ENCODE peak calls at places on chromosomes 13 and 19, in seven cellular contexts. N is psoas muscle; E is lower lobe of right lung; V is uterus; T is pancreas; P is naive thymus-derived CD4-positive, alpha-beta T cell; J is tibial nerve. G is an unnamed sample. For H3K4me1, the result is how much of the 10 kb centered on the place peaks cover.

GRCh38 chr13:65841156-65841555 is 1389.0 kb downstream of the PCDH9 start:
- DNase-seq in N (no peak), E (no peak), V (no peak), T (no peak), P (no peak), J (no peak), G (no peak)

GRCh38 chr19:41479757-41480191 is 36.8 kb downstream of the ERICH4 start:
- DNase-seq in N (peak), E (no peak), V (no peak), T (no peak), P (no peak), J (no peak), G (no peak)

GRCh38 chr13:91346848-91347211 is 657 bp upstream of the MIR17HG start:
- DNase-seq in N (no peak), E (no peak), V (no peak), T (no peak), P (peak), J (no peak), G (peak)

GRCh38 chr13:31968473-31968872 is 63.1 kb upstream of the FRY start:
- DNase-seq in N (no peak), E (no peak), V (no peak), T (no peak), P (no peak), J (peak), G (no peak)

GRCh38 chr19:5172859-5173577 is 167.6 kb downstream of the PTPRS start:
- DNase-seq in N (peak), E (no peak), V (no peak), T (no peak), P (no peak), J (no peak), G (no peak)

GRCh38 chr13:33349314-33349995 is 63.9 kb upstream of the STARD13 start:
- DNase-seq in N (peak), E (no peak), V (peak), T (no peak), P (no peak), J (peak), G (no peak)

GRCh38 chr13:36362251-36362650 is 16.1 kb upstream of the SPART start:
- DNase-seq in N (no peak), E (no peak), V (no peak), T (no peak), P (no peak), J (no peak), G (no peak)

GRCh38 chr19:21848706-21849105 is 12.7 kb upstream of the ZNF43 start:
- DNase-seq in N (no peak), E (no peak), V (no peak), T (no peak), P (no peak), J (no peak), G (peak)

GRCh38 chr13:27791146-27791900 is 960 bp upstream of the GSX1 start:
- DNase-seq in N (no peak), E (no peak), V (no peak), T (no peak), P (no peak), J (no peak), G (no peak)

GRCh38 chr13:38686635-38687245 is at the start of gene FREM2:
- DNase-seq in N (peak), E (peak), V (peak), T (peak), P (no peak), J (no peak), G (peak)

GRCh38 chr19:5338661-5339469 is 1.7 kb downstream of the PTPRS start:
- DNase-seq in N (no peak), E (no peak), V (no peak), T (no peak), P (no peak), J (no peak), G (no peak)

GRCh38 chr13:44141213-44141724 is 232.4 kb upstream of the SERP2 start:
- DNase-seq in N (no peak), E (peak), V (no peak), T (peak), P (peak), J (peak), G (no peak)

GRCh38 chr13:92221916-92222315 is 823.5 kb downstream of the GPC5 start:
- DNase-seq in N (no peak), E (no peak), V (no peak), T (no peak), P (no peak), J (no peak), G (no peak)

GRCh38 chr13:108146642-108147041 is 68.7 kb downstream of the LIG4 start:
- DNase-seq in N (no peak), E (no peak), V (no peak), T (no peak), P (no peak), J (no peak), G (no peak)

GRCh38 chr19:42283248-42284065 is 14.4 kb downstream of the CIC start:
- DNase-seq in N (peak), E (peak), V (peak), T (peak), P (peak), J (peak), G (peak)

GRCh38 chr13:23959231-23959862 is 62.0 kb upstream of the C1QTNF9B start:
- DNase-seq in N (no peak), E (no peak), V (no peak), T (no peak), P (no peak), J (no peak), G (no peak)

GRCh38 chr13:42892760-42893159 is 99.3 kb downstream of the EPSTI1 start:
- DNase-seq in N (no peak), E (no peak), V (no peak), T (no peak), P (no peak), J (no peak), G (no peak)

GRCh38 chr19:436413-436950 is 24.4 kb downstream of the SHC2 start:
- DNase-seq in N (no peak), E (no peak), V (no peak), T (peak), P (no peak), J (no peak), G (peak)

GRCh38 chr13:79745141-79745540 is 264.2 kb downstream of the NDFIP2 start:
- DNase-seq in N (no peak), E (no peak), V (no peak), T (peak), P (no peak), J (no peak), G (no peak)

GRCh38 chr13:47680752-47681151 is 320.3 kb downstream of the SUCLA2 start:
- DNase-seq in N (no peak), E (no peak), V (no peak), T (no peak), P (no peak), J (no peak), G (no peak)

GRCh38 chr19:48271531-48272151 is 1.8 kb downstream of the ZNF114 start:
- DNase-seq in N (peak), E (peak), V (peak), T (peak), P (no peak), J (no peak), G (peak)

GRCh38 chr13:43006893-43007631 is 15.0 kb upstream of the EPSTI1 start:
- DNase-seq in N (no peak), E (no peak), V (no peak), T (no peak), P (no peak), J (no peak), G (no peak)

GRCh38 chr19:406999-407491 is 1.9 kb downstream of the C2CD4C start:
- DNase-seq in N (no peak), E (no peak), V (no peak), T (peak), P (no peak), J (no peak), G (peak)

GRCh38 chr19:6023085-6023682 is 45.2 kb upstream of the RANBP3 start:
- DNase-seq in N (no peak), E (peak), V (peak), T (peak), P (no peak), J (no peak), G (peak)

GRCh38 chr13:26401578-26402021 is 147.7 kb downstream of the CDK8 start:
- DNase-seq in N (no peak), E (no peak), V (no peak), T (no peak), P (no peak), J (no peak), G (no peak)

GRCh38 chr19:50921391-50922315 is 10.5 kb upstream of the KLK4 start:
- DNase-seq in N (no peak), E (no peak), V (no peak), T (no peak), P (no peak), J (peak), G (no peak)

GRCh38 chr19:53945441-53945840 is 17.3 kb upstream of the CACNG8 start:
- DNase-seq in N (no peak), E (no peak), V (no peak), T (no peak), P (no peak), J (no peak), G (peak)

GRCh38 chr19:10004617-10005016 is 5.7 kb downstream of the COL5A3 start:
- DNase-seq in N (no peak), E (no peak), V (no peak), T (no peak), P (no peak), J (no peak), G (no peak)
- H3K4me1 ChIP-seq in N (under half), E (under half), V (under half), T (under half), P (under half), J (under half), G (under half)

DNA sequence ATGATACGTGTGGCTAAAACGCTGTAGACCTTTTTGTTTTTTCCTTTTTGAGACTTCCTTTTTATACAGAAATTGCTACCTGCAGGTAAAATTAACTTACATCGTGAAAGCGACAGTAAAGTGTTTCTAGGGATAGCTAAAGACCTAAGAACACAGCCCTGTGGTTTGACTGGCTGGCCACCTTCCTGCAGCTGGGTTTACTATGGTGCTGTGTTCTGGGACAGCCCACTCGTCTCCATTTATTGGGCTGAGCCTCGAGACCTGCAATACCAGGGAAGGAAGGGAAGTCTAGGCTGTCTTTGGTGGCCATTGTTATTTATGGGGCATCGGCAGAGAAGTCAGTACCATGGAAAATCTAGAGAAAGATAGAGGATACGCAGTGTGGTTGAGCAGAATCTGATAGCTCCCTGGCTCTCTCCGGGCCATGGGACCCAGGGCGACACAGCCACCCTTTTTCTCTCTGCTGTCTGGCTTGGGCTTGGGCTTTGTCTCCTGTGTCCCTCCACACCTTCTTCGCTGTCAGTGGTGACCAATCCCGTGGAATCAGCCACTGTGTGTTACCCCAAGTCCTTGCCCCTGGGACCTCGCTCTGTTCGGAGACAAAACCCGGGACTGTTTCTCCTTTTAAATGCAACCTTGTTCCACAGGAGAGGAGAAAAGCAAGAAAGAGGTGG is 30.9 kb downstream of the ACTN4 start:
- DNase-seq in N (no peak), E (no peak), V (no peak), T (no peak), P (no peak), J (no peak), G (no peak)
- H3K4me1 ChIP-seq in N (half or more), E (half or more), V (under half), T (half or more), P (under half), J (under half), G (half or more)

DNA sequence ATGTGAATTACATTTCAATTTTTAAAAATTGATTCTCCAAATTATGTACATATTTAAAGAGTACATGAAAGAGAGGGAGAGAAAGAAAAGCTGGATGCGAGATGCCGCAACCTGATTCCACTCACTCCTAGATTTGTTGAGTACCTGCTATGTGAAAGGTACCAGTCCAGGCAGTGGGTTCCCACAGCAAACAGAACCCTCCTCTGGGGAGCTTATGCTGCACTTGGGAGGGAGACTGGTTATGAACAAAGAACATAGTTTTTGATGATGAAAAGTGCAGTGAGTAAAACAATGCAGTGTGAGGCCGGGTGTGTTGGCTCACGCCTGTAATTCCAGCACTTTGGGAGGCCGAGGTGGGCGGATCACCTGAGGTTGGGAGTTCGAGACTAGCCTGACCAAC is 43.4 kb downstream of the ACTN4 start:
- DNase-seq in N (no peak), E (no peak), V (no peak), T (no peak), P (no peak), J (no peak), G (no peak)
- H3K4me1 ChIP-seq in N (half or more), E (half or more), V (under half), T (under half), P (under half), J (under half), G (half or more)

GRCh38 chr13:40582531-40582930 is 83.9 kb downstream of the FOXO1 start:
- DNase-seq in N (no peak), E (no peak), V (no peak), T (no peak), P (no peak), J (no peak), G (no peak)

GRCh38 chr13:40578055-40578454 is 88.4 kb downstream of the FOXO1 start:
- DNase-seq in N (no peak), E (no peak), V (no peak), T (no peak), P (no peak), J (no peak), G (no peak)

GRCh38 chr13:40579535-40579934 is 86.9 kb downstream of the FOXO1 start:
- DNase-seq in N (no peak), E (no peak), V (no peak), T (no peak), P (no peak), J (no peak), G (no peak)

GRCh38 chr13:40581277-40581579 is 85.2 kb downstream of the FOXO1 start:
- DNase-seq in N (no peak), E (no peak), V (no peak), T (no peak), P (no peak), J (no peak), G (no peak)

DNA sequence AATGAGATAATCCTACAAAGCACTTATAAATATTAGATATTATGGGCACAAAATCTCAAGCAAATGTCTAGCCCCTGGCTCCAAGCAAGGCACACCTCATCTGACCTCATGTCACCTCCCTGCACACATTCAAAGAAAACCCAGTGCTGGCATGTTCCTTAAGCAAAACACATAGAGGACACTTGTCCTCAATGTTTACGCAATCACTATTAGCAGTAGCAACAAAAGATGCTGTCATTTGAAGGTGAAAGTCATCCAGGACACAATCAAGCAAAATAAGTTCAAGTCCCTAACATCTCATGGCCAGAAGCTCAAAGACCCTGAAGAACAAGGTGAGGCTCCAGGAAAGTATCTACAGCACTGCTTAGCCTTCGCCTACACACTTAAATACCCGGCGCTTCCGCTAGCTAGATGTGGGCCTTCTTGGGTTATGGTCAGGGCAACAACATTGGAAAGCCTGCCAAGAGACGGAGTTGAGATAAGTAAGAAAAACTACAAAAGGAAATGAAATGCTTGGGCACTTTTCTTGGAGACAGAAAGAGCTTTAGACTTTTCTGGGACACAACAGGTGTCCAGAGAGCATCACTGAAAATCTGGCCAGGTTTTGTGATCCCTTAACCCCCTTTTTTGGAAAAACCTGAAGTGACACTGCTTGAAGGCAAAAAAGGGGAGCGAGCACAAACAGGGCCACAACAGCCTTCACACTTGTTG is 85.7 kb downstream of the FOXO1 start:
- DNase-seq in N (no peak), E (no peak), V (no peak), T (no peak), P (no peak), J (no peak), G (no peak)
- H3K4me1 ChIP-seq in N (half or more), E (half or more), V (under half), T (under half), P (half or more), J (under half), G (under half)

DNA sequence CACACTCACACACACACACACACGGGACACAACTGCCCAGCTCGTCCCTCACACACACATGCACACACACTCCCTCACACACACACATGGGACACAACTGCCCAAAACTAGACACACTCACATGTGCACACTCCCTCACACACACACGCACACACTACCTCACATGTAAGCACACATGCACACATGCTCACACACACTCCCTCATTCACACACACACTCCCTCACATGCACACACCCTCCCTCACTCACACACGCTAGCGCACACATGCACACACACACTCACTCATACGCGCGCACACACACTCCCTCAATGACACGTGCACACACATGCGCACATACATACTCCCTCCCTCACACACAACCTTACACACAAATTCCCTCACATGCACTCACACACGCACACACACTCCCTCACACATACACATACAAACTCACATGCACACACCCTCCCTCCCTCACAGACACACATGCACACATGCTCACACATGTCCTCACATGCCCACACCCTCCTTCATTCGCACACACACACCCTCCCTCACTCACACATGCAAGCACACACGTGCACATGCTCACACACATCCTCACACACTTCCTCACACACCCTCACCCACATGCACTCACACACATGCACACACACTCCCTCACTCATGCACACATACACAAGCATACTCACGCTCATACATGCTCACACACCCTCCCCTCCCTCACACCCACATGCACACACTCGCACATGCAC is 9.0 kb upstream of the RASA3 start:
- DNase-seq in N (no peak), E (no peak), V (no peak), T (no peak), P (no peak), J (no peak), G (no peak)
- H3K4me1 ChIP-seq in N (under half), E (under half), V (under half), T (under half), P (half or more), J (under half), G (under half)

GRCh38 chr13:113743366-113744195 is 15.4 kb upstream of the TMEM255B start:
- DNase-seq in N (no peak), E (peak), V (no peak), T (peak), P (no peak), J (no peak), G (peak)

GRCh38 chr13:113742445-113743120 is 16.4 kb upstream of the TMEM255B start:
- DNase-seq in N (no peak), E (peak), V (no peak), T (peak), P (no peak), J (no peak), G (no peak)

GRCh38 chr13:113740661-113741060 is 18.4 kb upstream of the TMEM255B start:
- DNase-seq in N (no peak), E (peak), V (no peak), T (peak), P (no peak), J (no peak), G (peak)

GRCh38 chr13:113741101-113741731 is 17.8 kb upstream of the TMEM255B start:
- DNase-seq in N (no peak), E (peak), V (no peak), T (no peak), P (peak), J (no peak), G (no peak)

DNA sequence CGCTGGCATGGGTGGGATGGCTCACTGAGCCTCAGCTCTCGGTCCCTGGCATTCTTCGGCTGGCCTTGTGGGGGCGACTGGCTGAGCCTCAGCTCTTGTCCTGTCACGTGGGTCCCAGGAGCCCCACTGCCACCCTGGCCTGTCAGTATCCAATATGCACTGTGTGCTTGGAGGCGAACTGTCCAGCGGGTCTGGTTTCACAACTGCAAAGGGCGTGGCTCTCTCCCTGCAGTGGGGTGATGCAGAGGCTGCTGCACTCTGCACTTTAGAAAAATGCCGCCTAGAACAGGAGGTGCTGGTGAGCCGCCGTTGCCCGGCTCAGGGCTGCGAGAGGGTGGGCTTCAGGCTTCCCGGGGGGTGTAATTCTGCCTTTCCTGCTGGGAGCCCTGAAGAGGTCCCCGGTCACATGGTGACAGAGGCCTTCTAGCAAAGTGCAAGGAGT is 17.0 kb upstream of the TMEM255B start:
- DNase-seq in N (peak), E (peak), V (no peak), T (peak), P (no peak), J (peak), G (peak)
- H3K4me1 ChIP-seq in N (under half), E (under half), V (under half), T (under half), P (under half), J (under half), G (under half)

G was measured in left lung.